ENCODE peak calls at places on chromosome 16, in eight cellular contexts. B, N, I, M, P, D, R and J are unnamed samples.

GRCh38 chr16:67183-67791 is 5.1 kb downstream of the RHBDF1 start:
- DNase-seq in P (peak; percentile 50), B (no peak), R (no peak), I (no peak), N (no peak), M (no peak), D (no peak), J (no peak)

GRCh38 chr16:15827299-15827698 is 29.5 kb downstream of the MYH11 start:
- DNase-seq in B (no peak), M (no peak), N (no peak), I (no peak), D (no peak), P (no peak), R (no peak), J (no peak)

GRCh38 chr16:82824408-82824807 is 197.6 kb downstream of the CDH13 start:
- DNase-seq in D (no peak), M (peak; percentile 10), I (no peak), R (no peak), B (peak; percentile 14), P (no peak), N (no peak), J (no peak)

GRCh38 chr16:81707411-81708321 is 71.4 kb upstream of the PLCG2 start:
- DNase-seq in I (peak; percentile 76), N (no peak), R (no peak), P (no peak), B (peak; percentile 63), D (peak; percentile 91), M (peak; percentile 54), J (peak; percentile 39)

GRCh38 chr16:9206156-9206555 is 114.7 kb downstream of the HAPSTR1 start:
- DNase-seq in M (no peak), P (no peak), I (no peak), R (no peak), B (no peak), D (no peak), N (no peak), J (no peak)

GRCh38 chr16:10754941-10755340 is 11.3 kb downstream of the NUBP1 start:
- DNase-seq in R (no peak), P (no peak), D (no peak), I (peak; percentile 30), M (peak; percentile 39), B (peak; percentile 75), N (no peak), J (peak; percentile 38)

GRCh38 chr16:49274936-49275730 is 6.5 kb downstream of the CBLN1 start:
- DNase-seq in B (no peak), M (no peak), D (no peak), R (no peak), N (no peak), P (no peak), I (no peak), J (no peak)

GRCh38 chr16:84115919-84116719 is 623 bp downstream of the MBTPS1 start:
- DNase-seq in R (peak; percentile 43), P (peak; percentile 73), I (peak; percentile 68), M (peak; percentile 59), D (no peak), B (peak; percentile 30), N (no peak), J (peak; percentile 49)

GRCh38 chr16:57411362-57411976 is 6.9 kb downstream of the CCL17 start:
- DNase-seq in P (no peak), R (no peak), I (no peak), B (no peak), M (no peak), D (no peak), N (no peak), J (no peak)

GRCh38 chr16:600781-601180 is 10.9 kb downstream of the RAB40C start:
- DNase-seq in B (no peak), I (no peak), P (no peak), R (no peak), M (no peak), N (no peak), D (no peak), J (peak; percentile 21)

GRCh38 chr16:55832788-55833583 is at the start of gene CES1:
- DNase-seq in N (no peak), P (peak; percentile 24), R (peak; percentile 64), B (no peak), M (no peak), D (peak; percentile 67), I (no peak), J (no peak)

GRCh38 chr16:54070944-54071343 is 215.6 kb downstream of the IRX3 start:
- DNase-seq in R (no peak), P (no peak), B (no peak), M (no peak), I (no peak), D (no peak), N (no peak), J (no peak)

GRCh38 chr16:66524601-66525164 is 25.2 kb downstream of the TK2 start:
- DNase-seq in I (no peak), D (no peak), N (no peak), R (no peak), P (no peak), M (no peak), B (no peak), J (no peak)

GRCh38 chr16:12764813-12765212 is 38.9 kb downstream of the CPPED1 start:
- DNase-seq in B (no peak), R (no peak), P (no peak), I (no peak), N (no peak), M (no peak), D (no peak), J (no peak)

GRCh38 chr16:58635502-58635901 is 5.9 kb upstream of the CNOT1 start:
- DNase-seq in N (no peak), D (no peak), I (no peak), B (no peak), P (no peak), R (no peak), M (no peak), J (no peak)

GRCh38 chr16:48611329-48612137 is 1.6 kb upstream of the N4BP1 start:
- DNase-seq in P (no peak), I (no peak), R (no peak), M (no peak), B (no peak), N (no peak), D (peak; percentile 84), J (no peak)

GRCh38 chr16:30567991-30568638 is 3.4 kb downstream of the ZNF688 start:
- DNase-seq in I (peak; percentile 98), R (no peak), B (peak; percentile 88), D (peak; percentile 14), P (no peak), N (no peak), M (peak; percentile 76), J (peak; percentile 96)

GRCh38 chr16:19746561-19746960 is 28.5 kb downstream of the IQCK start:
- DNase-seq in M (no peak), N (no peak), P (no peak), R (no peak), B (no peak), I (no peak), D (no peak), J (no peak)

GRCh38 chr16:64428463-64428862 is 693.4 kb downstream of the CDH11 start:
- DNase-seq in N (no peak), I (peak; percentile 61), B (peak; percentile 80), D (no peak), P (no peak), R (no peak), M (peak; percentile 87), J (peak; percentile 64)

GRCh38 chr16:4383591-4384495 is 12.2 kb downstream of the VASN start:
- DNase-seq in B (no peak), P (no peak), D (no peak), N (no peak), M (no peak), I (no peak), R (no peak), J (no peak)
- H3K4me3 ChIP-seq in B (no peak overlapping the region), P (no peak overlapping the region), D (no peak overlapping the region), N (no peak overlapping the region), M (no peak overlapping the region), I (no peak overlapping the region), R (no peak overlapping the region), J (no peak overlapping the region)

GRCh38 chr16:85220125-85220839 is 108.0 kb upstream of the CIBAR2 start:
- DNase-seq in I (peak; percentile 93), N (no peak), B (peak; percentile 82), R (peak; percentile 85), M (peak; percentile 88), P (peak; percentile 70), D (peak; percentile 73), J (peak; percentile 79)
- TF ChIP-seq CTCF in I (no peak), N (no peak), B (no peak), R (peak; percentile 8), M (no peak), P (no peak), D (no peak), J (no peak)

DNA sequence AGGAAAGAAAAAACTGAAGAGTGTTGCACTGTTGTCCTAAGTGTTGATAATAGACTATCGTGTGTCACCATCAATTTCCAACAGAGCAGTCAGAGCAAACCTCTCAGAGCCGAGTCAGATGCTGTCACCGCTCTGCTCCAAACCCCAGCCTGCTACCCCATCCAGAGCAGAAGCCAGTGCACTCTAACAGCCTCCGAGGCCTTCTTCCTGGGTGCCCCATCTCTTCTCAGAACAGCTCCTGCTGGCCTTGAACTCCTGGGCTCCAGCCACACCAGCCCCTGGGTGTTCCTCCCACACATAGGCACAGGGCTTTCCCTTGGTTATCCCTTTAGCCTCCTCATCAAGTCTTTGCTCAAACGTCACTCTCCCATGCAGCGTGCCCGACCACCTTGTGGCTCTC is 21.0 kb downstream of the MEIOB start:
- DNase-seq in R (no peak), M (no peak), D (no peak), B (no peak), N (no peak), I (no peak), P (no peak), J (no peak)
- H3K4me3 ChIP-seq in R (no peak overlapping the region), M (no peak overlapping the region), D (no peak overlapping the region), B (no peak overlapping the region), N (no peak overlapping the region), I (no peak overlapping the region), P (no peak overlapping the region), J (no peak overlapping the region)

GRCh38 chr16:78271981-78272380 is 172.5 kb downstream of the WWOX start:
- DNase-seq in M (no peak), I (no peak), P (no peak), R (no peak), N (no peak), B (no peak), D (no peak), J (no peak)
- TF ChIP-seq CTCF in M (no peak), I (no peak), P (no peak), R (no peak), N (no peak), B (no peak), D (no peak), J (no peak)

GRCh38 chr16:86951041-86951822 is 366.0 kb downstream of the C16orf95 start:
- DNase-seq in P (no peak), R (no peak), N (no peak), I (no peak), B (no peak), D (no peak), M (no peak), J (no peak)
- H3K4me3 ChIP-seq in P (no peak overlapping the region), R (no peak overlapping the region), N (no peak overlapping the region), I (no peak overlapping the region), B (no peak overlapping the region), D (no peak overlapping the region), M (no peak overlapping the region), J (no peak overlapping the region)

GRCh38 chr16:28081391-28081790 is 17.9 kb upstream of the GSG1L start:
- DNase-seq in D (no peak), M (no peak), R (no peak), I (peak; percentile 13), N (no peak), P (no peak), B (no peak), J (no peak)
- TF ChIP-seq CTCF in D (no peak), M (no peak), R (no peak), I (no peak), N (no peak), P (no peak), B (no peak), J (no peak)